ENCODE peak calls at places on chromosomes 1 and 21, in four cellular contexts. P is heart right ventricle, M is uterus, F is lower lobe of right lung. H is an unnamed sample. For H3K4me1, the result is how much of the 10 kb centered on the place peaks cover.

GRCh38 chr1:65420590-65421340 is at the start of the genes LEPR and LEPROT:
- DNase-seq in P (no peak), F (no peak), M (no peak), H (no peak)

GRCh38 chr1:186304982-186305949 is 69.8 kb downstream of the TPR start:
- DNase-seq in F (no peak), M (no peak), P (no peak), H (peak)

GRCh38 chr1:101843160-101843559 is 153.6 kb downstream of the OLFM3 start:
- DNase-seq in F (no peak), M (no peak), P (no peak), H (no peak)

GRCh38 chr1:21663951-21664805 is 5.0 kb downstream of the RAP1GAP start:
- DNase-seq in M (no peak), P (no peak), F (no peak), H (no peak)

GRCh38 chr1:8941906-8942305 is 3.8 kb upstream of the CA6 start:
- DNase-seq in F (no peak), M (no peak), P (no peak), H (peak)

GRCh38 chr1:74517599-74518051 is 5.2 kb upstream of the LRRC53 start:
- DNase-seq in M (no peak), F (no peak), P (no peak), H (no peak)

GRCh38 chr1:30795026-30795425 is 37.5 kb upstream of the LAPTM5 start:
- DNase-seq in M (no peak), F (peak), P (no peak), H (no peak)

GRCh38 chr1:17636612-17637011 is 97.1 kb downstream of the ARHGEF10L start:
- DNase-seq in M (no peak), F (no peak), P (no peak), H (peak)

GRCh38 chr1:91501527-91501859 is 842 bp downstream of the CDC7 start:
- DNase-seq in M (no peak), P (no peak), F (no peak), H (no peak)

GRCh38 chr1:183892351-183892793 is 87.5 kb downstream of the RGL1 start:
- DNase-seq in F (no peak), M (no peak), P (no peak), H (no peak)

GRCh38 chr1:216815239-216815955 is 92.2 kb upstream of the ESRRG start:
- DNase-seq in P (peak), F (no peak), M (no peak), H (no peak)

GRCh38 chr21:25361097-25361496 is 246.2 kb downstream of the MRPL39 start:
- DNase-seq in P (no peak), M (no peak), F (no peak), H (no peak)

GRCh38 chr1:182615468-182616129 is 11.4 kb upstream of the RGS16 start:
- DNase-seq in P (peak), F (peak), M (peak), H (no peak)

GRCh38 chr21:26842976-26843911 is 2.0 kb downstream of the ADAMTS1 start:
- DNase-seq in M (peak), F (peak), P (peak), H (peak)

GRCh38 chr1:88079036-88079435 is 605.0 kb upstream of the PKN2 start:
- DNase-seq in F (no peak), M (no peak), P (no peak), H (no peak)

GRCh38 chr1:99170516-99170915 is 93.8 kb upstream of the PLPPR4 start:
- DNase-seq in P (no peak), F (no peak), M (no peak), H (peak)

GRCh38 chr1:180598333-180598979 is 33.4 kb upstream of the XPR1 start:
- DNase-seq in P (no peak), M (no peak), F (no peak), H (no peak)

GRCh38 chr1:14951766-14952165 is 201.8 kb upstream of the TMEM51 start:
- DNase-seq in P (no peak), M (no peak), F (no peak), H (no peak)

GRCh38 chr1:52914463-52914862 is 7.1 kb downstream of the ECHDC2 start:
- DNase-seq in M (no peak), F (no peak), P (no peak), H (no peak)

GRCh38 chr1:5287178-5288155 is 633.1 kb downstream of the AJAP1 start:
- DNase-seq in P (no peak), M (no peak), F (no peak), H (no peak)

GRCh38 chr1:62530516-62531154 is 66.7 kb upstream of the ANGPTL3 start:
- DNase-seq in P (peak), F (peak), M (no peak), H (peak)

GRCh38 chr1:200139661-200140250 is 112.2 kb downstream of the NR5A2 start:
- DNase-seq in F (no peak), P (no peak), M (no peak), H (no peak)

GRCh38 chr1:42335809-42336518 is 929 bp upstream of the FOXJ3 start:
- DNase-seq in F (no peak), P (no peak), M (no peak), H (peak)

GRCh38 chr1:213550804-213551203 is 437.0 kb upstream of the PROX1 start:
- DNase-seq in M (no peak), F (no peak), P (no peak), H (no peak)

GRCh38 chr1:1387098-1388077 is 11.7 kb downstream of the CCNL2 start:
- DNase-seq in P (no peak), F (no peak), M (no peak), H (no peak)

GRCh38 chr1:6730473-6730872 is 28.9 kb upstream of the DNAJC11 start:
- DNase-seq in F (no peak), P (no peak), M (no peak), H (no peak)

GRCh38 chr1:64823691-64824476 is 79.0 kb downstream of the RAVER2 start:
- DNase-seq in P (no peak), M (peak), F (no peak), H (peak)

GRCh38 chr1:185862235-185862634 is 128.0 kb downstream of the HMCN1 start:
- DNase-seq in P (no peak), M (no peak), F (no peak), H (no peak)

GRCh38 chr1:228043281-228043845 is 36.6 kb downstream of the WNT3A start:
- DNase-seq in M (no peak), P (no peak), F (no peak), H (peak)

GRCh38 chr21:30146558-30147282 is 19.9 kb downstream of the CLDN17 start:
- DNase-seq in F (no peak), P (no peak), M (no peak), H (peak)

GRCh38 chr1:112704511-112704907 is 2.4 kb downstream of the RHOC start:
- DNase-seq in F (no peak), P (no peak), M (no peak), H (no peak)

GRCh38 chr1:63789856-63790605 is 16.2 kb downstream of the ROR1 start:
- DNase-seq in F (no peak), M (no peak), P (no peak), H (no peak)

GRCh38 chr1:1013105-1013921 is at the start of gene ISG15:
- DNase-seq in M (peak), P (peak), F (peak), H (peak)

GRCh38 chr1:184002071-184002470 is 35.5 kb downstream of the COLGALT2 start:
- DNase-seq in F (no peak), M (no peak), P (no peak), H (peak)

GRCh38 chr1:119462964-119463363 is 44.0 kb upstream of the HSD3B1 start:
- DNase-seq in M (no peak), P (no peak), F (no peak), H (peak)

GRCh38 chr1:59146056-59146455 is 150.8 kb upstream of the FGGY start:
- DNase-seq in F (no peak), M (no peak), P (no peak), H (no peak)

GRCh38 chr1:59143824-59144223 is 153.1 kb upstream of the FGGY start:
- DNase-seq in P (no peak), M (no peak), F (no peak), H (no peak)

GRCh38 chr1:59142663-59143487 is 154.0 kb upstream of the FGGY start:
- DNase-seq in P (no peak), M (peak), F (no peak), H (peak)

GRCh38 chr1:59146651-59147358 is 150.1 kb upstream of the FGGY start:
- DNase-seq in M (peak), P (peak), F (peak), H (no peak)

GRCh38 chr1:59144959-59145358 is 151.9 kb upstream of the FGGY start:
- DNase-seq in P (no peak), M (no peak), F (no peak), H (no peak)
- H3K4me1 ChIP-seq in P (half or more), M (under half), F (under half), H (under half)

GRCh38 chr1:82121421-82121820 is 320.7 kb downstream of the ADGRL2 start:
- DNase-seq in P (no peak), M (no peak), F (no peak), H (no peak)

GRCh38 chr1:82124987-82125638 is 324.4 kb downstream of the ADGRL2 start:
- DNase-seq in P (no peak), M (no peak), F (no peak), H (no peak)

DNA sequence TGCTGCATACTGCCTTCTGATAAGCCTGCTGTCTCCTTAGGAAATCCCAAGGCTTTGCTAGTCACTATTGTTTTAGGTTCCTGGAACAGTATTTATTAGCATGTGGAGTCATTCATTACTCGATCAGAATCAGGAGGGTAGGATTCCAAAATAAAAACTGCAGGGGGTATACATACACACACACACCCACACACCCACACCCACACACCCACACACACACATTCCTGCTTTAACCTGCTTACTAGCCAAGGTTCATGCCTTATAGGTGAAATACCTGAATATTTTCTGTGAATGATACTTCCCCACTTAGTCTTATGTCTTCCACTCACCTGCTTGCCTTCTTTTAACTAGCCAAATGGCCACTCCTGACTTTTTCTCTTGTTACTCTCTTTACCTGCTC is 325.1 kb downstream of the ADGRL2 start:
- DNase-seq in P (no peak), M (no peak), F (no peak), H (no peak)
- H3K27ac ChIP-seq in P (no peak), M (no peak), F (no peak), H (no peak)

DNA sequence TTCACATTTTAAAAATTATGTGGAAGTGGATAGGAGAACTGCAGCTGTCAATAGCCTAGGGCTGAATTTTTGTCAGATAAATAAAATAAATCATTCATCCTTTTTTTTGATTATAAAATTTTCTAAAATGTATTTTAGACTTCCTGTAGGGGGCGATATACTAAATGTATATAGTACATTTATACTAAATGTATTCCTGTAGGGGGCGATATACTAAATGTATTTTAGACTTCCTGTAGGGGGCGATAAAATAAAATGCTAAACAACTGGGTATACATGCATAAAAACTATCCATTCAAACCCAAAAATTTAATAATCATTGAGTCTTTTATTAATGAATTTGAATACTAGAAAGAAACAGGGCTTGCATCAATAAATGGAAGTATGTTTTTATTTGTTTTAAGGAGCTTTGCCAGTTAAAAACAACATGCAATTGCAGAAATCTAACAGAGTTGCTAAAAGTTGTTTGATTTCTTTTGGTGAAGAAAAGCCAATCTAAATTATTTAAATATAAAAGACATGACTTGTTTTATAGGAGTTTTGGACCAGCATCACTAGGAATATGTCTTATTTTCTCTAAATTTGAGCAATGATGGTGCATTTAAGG is 31.4 kb downstream of the CLCA1 start:
- DNase-seq in F (no peak), M (no peak), P (no peak), H (no peak)
- TF ChIP-seq CTCF in F (peak), M (peak), P (peak), H (peak)

GRCh38 chr1:10662090-10662688 is 134.3 kb downstream of the CASZ1 start:
- DNase-seq in F (no peak), P (no peak), M (no peak), H (no peak)

GRCh38 chr1:10665226-10665625 is 131.2 kb downstream of the CASZ1 start:
- DNase-seq in F (no peak), P (no peak), M (no peak), H (no peak)

GRCh38 chr1:10664251-10664650 is 132.2 kb downstream of the CASZ1 start:
- DNase-seq in P (peak), F (no peak), M (no peak), H (no peak)

GRCh38 chr1:10662824-10663667 is 133.4 kb downstream of the CASZ1 start:
- DNase-seq in F (no peak), M (no peak), P (no peak), H (no peak)

DNA sequence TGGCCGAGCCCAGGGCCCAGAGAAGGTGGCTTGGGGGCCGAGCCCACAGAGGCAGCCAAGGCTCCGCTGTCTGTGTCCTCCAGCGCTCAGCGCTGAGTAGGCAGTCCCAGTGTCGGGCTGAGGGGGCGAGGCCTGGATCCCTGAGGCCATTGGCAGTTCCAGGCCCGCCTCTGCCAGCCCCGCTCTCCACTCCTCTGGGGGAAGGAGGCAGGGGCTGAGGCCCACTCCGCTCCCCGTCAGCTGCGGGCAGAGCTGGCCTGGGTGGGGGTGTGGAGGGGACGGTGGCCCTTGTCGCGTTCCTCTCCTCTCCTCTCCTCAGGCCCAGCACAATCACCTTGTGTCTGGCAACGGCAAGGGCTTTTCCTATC is 132.8 kb downstream of the CASZ1 start:
- DNase-seq in M (peak), F (no peak), P (peak), H (no peak)
- H3K4me1 ChIP-seq in M (under half), F (half or more), P (under half), H (under half)

DNA sequence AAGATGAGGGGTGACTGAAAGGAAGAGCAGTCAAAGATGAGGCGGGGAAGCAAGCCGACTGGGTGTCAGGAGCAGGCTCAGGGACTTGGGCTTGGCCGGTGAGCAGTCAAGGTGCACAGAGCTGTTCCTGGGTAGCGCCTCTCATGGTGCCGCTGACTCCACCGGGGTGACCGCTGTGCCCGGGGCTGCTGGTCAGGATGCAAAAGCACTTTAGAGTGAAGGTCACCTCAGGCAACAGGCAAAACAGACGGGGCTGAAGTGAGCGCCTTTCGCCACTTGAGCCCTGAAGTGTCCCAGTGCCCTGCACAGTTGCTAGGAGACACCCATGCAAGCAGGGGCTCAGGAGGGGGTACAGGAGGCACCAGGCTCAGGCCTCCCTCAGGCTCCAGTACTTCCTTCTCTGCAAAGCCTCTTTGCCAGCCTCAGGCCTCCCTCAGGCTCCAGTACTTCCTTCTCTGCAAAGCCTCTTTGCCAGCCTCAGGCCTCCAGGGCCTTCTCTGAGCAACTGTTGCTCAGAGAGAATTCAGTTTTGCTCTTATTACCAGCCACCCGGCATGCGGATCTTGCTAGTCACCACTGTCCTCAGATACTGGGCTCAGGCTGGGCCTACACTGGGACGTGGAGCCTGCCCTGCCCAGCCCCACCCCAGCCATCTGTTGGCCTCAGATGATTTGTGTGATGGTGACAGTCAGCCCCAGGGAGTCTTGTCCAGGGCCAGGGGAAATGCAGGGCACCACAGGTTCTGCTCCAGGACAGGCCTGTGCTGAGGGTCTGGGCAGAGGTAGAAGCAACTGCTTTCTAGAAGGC is 99.7 kb upstream of the IRF2BP2 start:
- DNase-seq in F (peak), M (no peak), P (peak), H (no peak)
- H3K27ac ChIP-seq in F (peak), M (no peak), P (peak), H (no peak)

GRCh38 chr1:27403065-27403726 is 10.8 kb downstream of the GPR3 start:
- DNase-seq in F (no peak), P (peak), M (peak), H (no peak)

GRCh38 chr1:27406354-27406665 is 13.9 kb downstream of the GPR3 start:
- DNase-seq in F (no peak), P (no peak), M (no peak), H (no peak)

GRCh38 chr1:27403931-27404330 is 11.5 kb downstream of the GPR3 start:
- DNase-seq in F (no peak), M (no peak), P (no peak), H (no peak)

GRCh38 chr1:27402349-27402754 is 9.9 kb downstream of the GPR3 start:
- DNase-seq in M (peak), F (peak), P (peak), H (no peak)

DNA sequence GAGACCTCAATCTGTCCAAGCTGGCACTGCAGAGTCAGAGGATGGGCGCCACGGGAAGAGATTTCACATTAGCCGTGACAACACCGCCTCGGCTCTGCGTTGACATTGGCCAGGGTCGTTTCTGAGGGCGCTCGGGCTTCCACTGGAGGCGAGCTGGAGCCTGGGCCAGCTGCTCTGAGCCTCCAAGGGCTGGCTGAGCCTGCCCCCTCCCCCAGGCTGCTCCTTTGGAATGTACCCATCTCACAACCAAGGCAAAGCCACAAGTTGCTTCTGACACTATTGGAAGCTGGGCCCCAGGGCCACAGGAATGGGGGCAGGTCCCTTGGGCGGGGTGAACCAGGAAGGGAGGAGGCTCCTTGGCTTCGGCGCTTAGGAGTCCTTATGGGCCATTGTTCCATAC is 12.7 kb downstream of the GPR3 start:
- DNase-seq in P (peak), F (no peak), M (no peak), H (no peak)
- TF ChIP-seq CTCF in P (no peak), F (no peak), M (no peak), H (no peak)

GRCh38 chr1:160116277-160117147 is 953 bp downstream of the ATP1A2 start:
- DNase-seq in F (no peak), P (no peak), M (no peak), H (peak)
- H3K4me1 ChIP-seq in F (under half), P (under half), M (under half), H (under half)

H was measured in foreskin keratinocyte.